ENCODE peak calls at places on chromosome 2, in eight cellular contexts. One of them, this sample, is unnamed.

GRCh38 chr2:171432969-171433762 is 624 bp downstream of the METTL8 start:
- DNase-seq in thyroid gland: peak
- DNase-seq in uterus: no peak
- DNase-seq in sigmoid colon: no peak
- DNase-seq in ovary: no peak
- DNase-seq in breast epithelium: peak
- DNase-seq in lower leg skin: peak
- DNase-seq in HCT116: peak
- DNase-seq in this sample: peak

GRCh38 chr2:70768585-70769085 is 635 bp upstream of the ADD2 start:
- DNase-seq in thyroid gland: no peak
- DNase-seq in uterus: no peak
- DNase-seq in sigmoid colon: no peak
- DNase-seq in ovary: no peak
- DNase-seq in breast epithelium: no peak
- DNase-seq in lower leg skin: no peak
- DNase-seq in HCT116: no peak
- DNase-seq in this sample: no peak

GRCh38 chr2:13114391-13114790 is 397.7 kb downstream of the TRIB2 start:
- DNase-seq in thyroid gland: no peak
- DNase-seq in uterus: no peak
- DNase-seq in sigmoid colon: no peak
- DNase-seq in ovary: no peak
- DNase-seq in breast epithelium: no peak
- DNase-seq in lower leg skin: no peak
- DNase-seq in HCT116: no peak
- DNase-seq in this sample: no peak

GRCh38 chr2:112317303-112318158 is 42.1 kb downstream of the ZC3H6 start:
- DNase-seq in thyroid gland: no peak
- DNase-seq in uterus: no peak
- DNase-seq in sigmoid colon: no peak
- DNase-seq in ovary: no peak
- DNase-seq in breast epithelium: no peak
- DNase-seq in lower leg skin: no peak
- DNase-seq in HCT116: no peak
- DNase-seq in this sample: no peak

GRCh38 chr2:8036366-8036765 is 645.5 kb upstream of the ID2 start:
- DNase-seq in thyroid gland: no peak
- DNase-seq in uterus: no peak
- DNase-seq in sigmoid colon: no peak
- DNase-seq in ovary: no peak
- DNase-seq in breast epithelium: no peak
- DNase-seq in lower leg skin: no peak
- DNase-seq in HCT116: no peak
- DNase-seq in this sample: no peak

GRCh38 chr2:226716126-226716525 is 83.5 kb downstream of the IRS1 start:
- DNase-seq in thyroid gland: no peak
- DNase-seq in uterus: no peak
- DNase-seq in sigmoid colon: no peak
- DNase-seq in ovary: no peak
- DNase-seq in breast epithelium: no peak
- DNase-seq in lower leg skin: no peak
- DNase-seq in HCT116: no peak
- DNase-seq in this sample: no peak

GRCh38 chr2:62321370-62321769 is 125.5 kb downstream of the B3GNT2 start:
- DNase-seq in thyroid gland: no peak
- DNase-seq in uterus: no peak
- DNase-seq in sigmoid colon: no peak
- DNase-seq in ovary: no peak
- DNase-seq in breast epithelium: no peak
- DNase-seq in lower leg skin: no peak
- DNase-seq in HCT116: no peak
- DNase-seq in this sample: no peak

GRCh38 chr2:147525724-147526489 is 318.9 kb upstream of the ACVR2A start:
- DNase-seq in thyroid gland: peak
- DNase-seq in uterus: no peak
- DNase-seq in sigmoid colon: no peak
- DNase-seq in ovary: no peak
- DNase-seq in breast epithelium: no peak
- DNase-seq in lower leg skin: no peak
- DNase-seq in HCT116: no peak
- DNase-seq in this sample: peak

GRCh38 chr2:170170281-170171035 is 7.5 kb upstream of the MYO3B start:
- DNase-seq in thyroid gland: no peak
- DNase-seq in uterus: no peak
- DNase-seq in sigmoid colon: no peak
- DNase-seq in ovary: no peak
- DNase-seq in breast epithelium: no peak
- DNase-seq in lower leg skin: no peak
- DNase-seq in HCT116: no peak
- DNase-seq in this sample: no peak

GRCh38 chr2:201261471-201261870 is 1.1 kb downstream of the CASP8 start:
- DNase-seq in thyroid gland: no peak
- DNase-seq in uterus: no peak
- DNase-seq in sigmoid colon: no peak
- DNase-seq in ovary: no peak
- DNase-seq in breast epithelium: no peak
- DNase-seq in lower leg skin: no peak
- DNase-seq in HCT116: no peak
- DNase-seq in this sample: no peak

GRCh38 chr2:134943540-134943939 is 24.9 kb downstream of the CCNT2 start:
- DNase-seq in thyroid gland: no peak
- DNase-seq in uterus: no peak
- DNase-seq in sigmoid colon: no peak
- DNase-seq in ovary: no peak
- DNase-seq in breast epithelium: no peak
- DNase-seq in lower leg skin: no peak
- DNase-seq in HCT116: no peak
- DNase-seq in this sample: no peak

GRCh38 chr2:196170202-196170680 is 1.1 kb downstream of the STK17B start:
- DNase-seq in thyroid gland: peak
- DNase-seq in uterus: no peak
- DNase-seq in sigmoid colon: no peak
- DNase-seq in ovary: no peak
- DNase-seq in breast epithelium: no peak
- DNase-seq in lower leg skin: peak
- DNase-seq in HCT116: no peak
- DNase-seq in this sample: peak

GRCh38 chr2:191265311-191266170 is 20.3 kb downstream of the MYO1B start:
- DNase-seq in thyroid gland: no peak
- DNase-seq in uterus: peak
- DNase-seq in sigmoid colon: no peak
- DNase-seq in ovary: peak
- DNase-seq in breast epithelium: no peak
- DNase-seq in lower leg skin: no peak
- DNase-seq in HCT116: no peak
- DNase-seq in this sample: no peak

GRCh38 chr2:110747522-110748488 is 15.4 kb downstream of the ACOXL start:
- DNase-seq in thyroid gland: no peak
- DNase-seq in uterus: no peak
- DNase-seq in sigmoid colon: no peak
- DNase-seq in ovary: no peak
- DNase-seq in breast epithelium: no peak
- DNase-seq in lower leg skin: no peak
- DNase-seq in HCT116: no peak
- DNase-seq in this sample: peak

GRCh38 chr2:191878576-191879298 is 31.8 kb upstream of the CAVIN2 start:
- DNase-seq in thyroid gland: no peak
- DNase-seq in uterus: no peak
- DNase-seq in sigmoid colon: no peak
- DNase-seq in ovary: no peak
- DNase-seq in breast epithelium: no peak
- DNase-seq in lower leg skin: no peak
- DNase-seq in HCT116: no peak
- DNase-seq in this sample: no peak

GRCh38 chr2:84641016-84641415 is 124.7 kb downstream of the DNAH6 start:
- DNase-seq in thyroid gland: no peak
- DNase-seq in uterus: no peak
- DNase-seq in sigmoid colon: no peak
- DNase-seq in ovary: no peak
- DNase-seq in breast epithelium: no peak
- DNase-seq in lower leg skin: no peak
- DNase-seq in HCT116: no peak
- DNase-seq in this sample: no peak

DNA sequence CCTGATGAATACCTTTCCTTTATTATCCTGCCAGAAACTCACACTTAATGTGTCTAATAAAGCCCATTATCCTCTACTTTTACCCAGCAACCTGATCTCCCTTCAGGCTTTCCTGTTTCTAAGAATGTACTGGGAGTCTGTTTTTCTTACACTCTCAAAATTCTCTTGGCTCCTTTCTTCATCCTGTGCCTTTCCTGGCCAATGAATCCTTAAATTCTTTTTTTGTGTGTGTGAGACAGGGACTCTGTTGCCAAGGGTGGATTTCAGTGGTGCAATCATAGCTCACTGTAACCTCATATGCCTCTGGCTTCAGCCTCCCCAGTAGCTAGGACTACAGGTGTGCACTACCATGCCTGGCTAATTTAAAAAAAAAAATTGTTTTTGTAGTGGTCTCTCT is 72.7 kb downstream of the MAP2 start:
- DNase-seq in thyroid gland: no peak
- DNase-seq in uterus: no peak
- DNase-seq in sigmoid colon: no peak
- DNase-seq in ovary: no peak
- DNase-seq in breast epithelium: no peak
- DNase-seq in lower leg skin: no peak
- DNase-seq in HCT116: no peak
- DNase-seq in this sample: no peak
- H3K4me3 ChIP-seq in thyroid gland: no peak
- H3K4me3 ChIP-seq in uterus: no peak
- H3K4me3 ChIP-seq in sigmoid colon: no peak
- H3K4me3 ChIP-seq in ovary: no peak
- H3K4me3 ChIP-seq in breast epithelium: no peak
- H3K4me3 ChIP-seq in lower leg skin: no peak
- H3K4me3 ChIP-seq in HCT116: no peak
- H3K4me3 ChIP-seq in this sample: no peak

GRCh38 chr2:234952270-234953115 is 676 bp downstream of the SH3BP4 start:
- DNase-seq in thyroid gland: peak
- DNase-seq in uterus: no peak
- DNase-seq in sigmoid colon: peak
- DNase-seq in ovary: no peak
- DNase-seq in breast epithelium: peak
- DNase-seq in lower leg skin: no peak
- DNase-seq in HCT116: no peak
- DNase-seq in this sample: no peak
- TF ChIP-seq POLR2A in thyroid gland: no peak
- TF ChIP-seq POLR2A in uterus: no peak
- TF ChIP-seq POLR2A in sigmoid colon: no peak
- TF ChIP-seq POLR2A in ovary: no peak
- TF ChIP-seq POLR2A in breast epithelium: no peak
- TF ChIP-seq POLR2A in lower leg skin: no peak
- TF ChIP-seq POLR2A in HCT116: no peak
- TF ChIP-seq POLR2A in this sample: no peak

GRCh38 chr2:66535574-66536289 is 100.8 kb downstream of the MEIS1 start:
- DNase-seq in thyroid gland: no peak
- DNase-seq in uterus: no peak
- DNase-seq in sigmoid colon: no peak
- DNase-seq in ovary: no peak
- DNase-seq in breast epithelium: no peak
- DNase-seq in lower leg skin: no peak
- DNase-seq in HCT116: no peak
- DNase-seq in this sample: no peak
- H3K4me3 ChIP-seq in thyroid gland: no peak
- H3K4me3 ChIP-seq in uterus: no peak
- H3K4me3 ChIP-seq in sigmoid colon: no peak
- H3K4me3 ChIP-seq in ovary: no peak
- H3K4me3 ChIP-seq in breast epithelium: no peak
- H3K4me3 ChIP-seq in lower leg skin: no peak
- H3K4me3 ChIP-seq in HCT116: no peak
- H3K4me3 ChIP-seq in this sample: no peak

GRCh38 chr2:86623549-86624547 is at the start of gene RNF103:
- DNase-seq in thyroid gland: peak
- DNase-seq in uterus: peak
- DNase-seq in sigmoid colon: peak
- DNase-seq in ovary: peak
- DNase-seq in breast epithelium: peak
- DNase-seq in lower leg skin: peak
- DNase-seq in HCT116: peak
- DNase-seq in this sample: peak

GRCh38 chr2:86625096-86625495 is 1.4 kb upstream of the RNF103 start:
- DNase-seq in thyroid gland: no peak
- DNase-seq in uterus: no peak
- DNase-seq in sigmoid colon: no peak
- DNase-seq in ovary: no peak
- DNase-seq in breast epithelium: no peak
- DNase-seq in lower leg skin: no peak
- DNase-seq in HCT116: no peak
- DNase-seq in this sample: no peak

GRCh38 chr2:86622409-86622877 is 1.2 kb downstream of the RNF103 start:
- DNase-seq in thyroid gland: peak
- DNase-seq in uterus: peak
- DNase-seq in sigmoid colon: peak
- DNase-seq in ovary: peak
- DNase-seq in breast epithelium: peak
- DNase-seq in lower leg skin: peak
- DNase-seq in HCT116: no peak
- DNase-seq in this sample: peak

GRCh38 chr2:86621290-86621943 is 2.2 kb downstream of the RNF103 start:
- DNase-seq in thyroid gland: no peak
- DNase-seq in uterus: no peak
- DNase-seq in sigmoid colon: no peak
- DNase-seq in ovary: no peak
- DNase-seq in breast epithelium: no peak
- DNase-seq in lower leg skin: no peak
- DNase-seq in HCT116: no peak
- DNase-seq in this sample: no peak

GRCh38 chr2:86622878-86623548 is 652 bp downstream of the RNF103 start:
- DNase-seq in thyroid gland: peak
- DNase-seq in uterus: peak
- DNase-seq in sigmoid colon: peak
- DNase-seq in ovary: peak
- DNase-seq in breast epithelium: peak
- DNase-seq in lower leg skin: peak
- DNase-seq in HCT116: no peak
- DNase-seq in this sample: peak
- TF ChIP-seq POLR2A in thyroid gland: no peak
- TF ChIP-seq POLR2A in uterus: no peak
- TF ChIP-seq POLR2A in sigmoid colon: no peak
- TF ChIP-seq POLR2A in ovary: no peak
- TF ChIP-seq POLR2A in breast epithelium: no peak
- TF ChIP-seq POLR2A in lower leg skin: no peak
- TF ChIP-seq POLR2A in HCT116: no peak
- TF ChIP-seq POLR2A in this sample: peak

GRCh38 chr2:241733391-241734207 is 831 bp upstream of the D2HGDH start:
- DNase-seq in thyroid gland: no peak
- DNase-seq in uterus: no peak
- DNase-seq in sigmoid colon: no peak
- DNase-seq in ovary: peak
- DNase-seq in breast epithelium: no peak
- DNase-seq in lower leg skin: no peak
- DNase-seq in HCT116: no peak
- DNase-seq in this sample: no peak
- H3K4me3 ChIP-seq in thyroid gland: no peak
- H3K4me3 ChIP-seq in uterus: peak
- H3K4me3 ChIP-seq in sigmoid colon: peak
- H3K4me3 ChIP-seq in ovary: peak
- H3K4me3 ChIP-seq in breast epithelium: peak
- H3K4me3 ChIP-seq in lower leg skin: peak
- H3K4me3 ChIP-seq in HCT116: peak
- H3K4me3 ChIP-seq in this sample: peak